ENCODE peak calls at places on chromosome 16, in five cellular contexts. O is RWPE1; X is CD4-positive, alpha-beta T cell; B is right lobe of liver; J is heart right ventricle. R is an unnamed sample.

GRCh38 chr16:88049020-88049419 is 97.8 kb downstream of the BANP start:
- DNase-seq in O (no peak), B (no peak), X (no peak), J (no peak), R (no peak)

GRCh38 chr16:12150600-12150999 is 174.1 kb downstream of the SNX29 start:
- DNase-seq in B (no peak), X (no peak), J (no peak), O (no peak), R (no peak)

GRCh38 chr16:27398894-27399853 is 2.8 kb upstream of the IL21R start:
- DNase-seq in J (no peak), X (no peak), B (no peak), O (no peak), R (no peak)

GRCh38 chr16:69270831-69271230 is 40.3 kb upstream of the VPS4A start:
- DNase-seq in O (no peak), X (no peak), B (no peak), J (no peak), R (no peak)

GRCh38 chr16:88783391-88784073 is 1.5 kb downstream of the PIEZO1 start:
- DNase-seq in O (no peak), B (peak), J (no peak), X (no peak), R (no peak)

GRCh38 chr16:30896890-30897730 is 696 bp downstream of the CTF1 start:
- DNase-seq in X (peak), J (peak), O (peak), B (peak), R (peak)

GRCh38 chr16:75928295-75928694 is 202.0 kb upstream of the CPHXL start:
- DNase-seq in B (no peak), X (no peak), O (no peak), J (no peak), R (no peak)

GRCh38 chr16:88630941-88631340 is 7.4 kb upstream of the IL17C start:
- DNase-seq in O (no peak), J (no peak), B (peak), X (no peak), R (no peak)

GRCh38 chr16:12245923-12246290 is 269.4 kb downstream of the SNX29 start:
- DNase-seq in O (no peak), B (no peak), J (no peak), X (no peak), R (no peak)

GRCh38 chr16:51876934-51877333 is 670.0 kb downstream of the TOX3 start:
- DNase-seq in X (no peak), B (no peak), J (no peak), O (no peak), R (no peak)

GRCh38 chr16:4051591-4051990 is 64.7 kb downstream of the ADCY9 start:
- DNase-seq in B (no peak), X (no peak), O (peak), J (no peak), R (no peak)

GRCh38 chr16:86935323-86935669 is 356.9 kb downstream of the FOXL1 start:
- DNase-seq in X (no peak), B (no peak), J (no peak), O (no peak), R (no peak)

DNA sequence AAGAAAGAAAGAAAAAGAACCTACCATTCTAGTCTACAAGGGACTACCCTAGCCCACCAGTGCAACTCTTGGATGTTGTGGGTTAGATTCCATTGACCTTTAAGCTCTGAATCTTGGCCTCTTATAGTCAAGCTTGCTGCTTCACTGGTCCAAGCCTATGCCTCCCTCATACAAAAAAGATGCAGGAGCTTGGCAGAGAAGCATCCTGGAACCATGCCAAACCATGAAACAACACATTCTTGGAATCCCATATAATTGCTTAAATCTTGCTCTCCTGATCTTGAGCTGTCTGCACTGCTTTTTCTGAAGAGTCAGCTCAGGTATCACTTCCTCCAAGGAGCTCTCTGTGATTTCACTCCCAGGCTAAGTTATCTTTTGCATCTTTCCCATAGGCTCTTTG is 117.9 kb upstream of the GPR139 start:
- DNase-seq in O (no peak), X (no peak), J (no peak), B (no peak), R (no peak)
- TF ChIP-seq CTCF in O (no peak), X (no peak), J (no peak), B (no peak), R (no peak)

GRCh38 chr16:67462279-67462655 is 18.7 kb downstream of the ATP6V0D1 start:
- DNase-seq in X (no peak), O (no peak), B (no peak), J (no peak), R (no peak)
- TF ChIP-seq CTCF in X (no peak), O (no peak), B (no peak), J (no peak), R (no peak)

DNA sequence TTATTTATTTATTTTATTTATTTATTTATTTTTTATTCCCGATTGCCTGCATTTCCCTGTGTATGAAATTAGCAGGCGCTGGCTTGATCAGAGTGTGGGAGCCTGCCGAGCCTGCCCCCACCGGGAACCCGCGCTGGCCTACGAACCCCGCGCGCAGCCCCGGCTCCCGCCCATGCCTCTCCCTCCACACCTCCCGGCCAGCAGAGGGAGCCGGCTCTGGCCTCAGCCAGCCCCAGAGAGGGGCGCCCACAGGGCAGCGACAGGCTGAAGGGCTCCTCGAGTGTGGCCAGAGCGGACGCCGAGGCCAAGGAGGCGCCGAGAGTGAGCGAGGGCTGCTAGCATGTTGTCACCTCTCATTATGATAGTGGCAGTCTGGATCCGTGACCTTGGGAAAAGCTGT is 13.0 kb upstream of the RBL2 start:
- DNase-seq in X (no peak), O (no peak), J (no peak), B (no peak), R (no peak)
- TF ChIP-seq CTCF in X (no peak), O (no peak), J (no peak), B (no peak), R (no peak)

GRCh38 chr16:77951788-77952187 is 70.6 kb upstream of the CLEC3A start:
- DNase-seq in J (no peak), B (no peak), X (no peak), O (peak), R (no peak)
- TF ChIP-seq CTCF in J (peak), B (peak), X (no peak), O (no peak), R (no peak)

GRCh38 chr16:22103371-22103890 is 11.1 kb downstream of the VWA3A start:
- DNase-seq in J (no peak), O (no peak), X (no peak), B (no peak), R (no peak)

GRCh38 chr16:22093952-22094351 is 1.6 kb downstream of the VWA3A start:
- DNase-seq in J (no peak), O (no peak), B (no peak), X (no peak), R (no peak)

GRCh38 chr16:22098538-22099255 is 6.4 kb downstream of the VWA3A start:
- DNase-seq in J (peak), B (no peak), O (peak), X (no peak), R (no peak)

DNA sequence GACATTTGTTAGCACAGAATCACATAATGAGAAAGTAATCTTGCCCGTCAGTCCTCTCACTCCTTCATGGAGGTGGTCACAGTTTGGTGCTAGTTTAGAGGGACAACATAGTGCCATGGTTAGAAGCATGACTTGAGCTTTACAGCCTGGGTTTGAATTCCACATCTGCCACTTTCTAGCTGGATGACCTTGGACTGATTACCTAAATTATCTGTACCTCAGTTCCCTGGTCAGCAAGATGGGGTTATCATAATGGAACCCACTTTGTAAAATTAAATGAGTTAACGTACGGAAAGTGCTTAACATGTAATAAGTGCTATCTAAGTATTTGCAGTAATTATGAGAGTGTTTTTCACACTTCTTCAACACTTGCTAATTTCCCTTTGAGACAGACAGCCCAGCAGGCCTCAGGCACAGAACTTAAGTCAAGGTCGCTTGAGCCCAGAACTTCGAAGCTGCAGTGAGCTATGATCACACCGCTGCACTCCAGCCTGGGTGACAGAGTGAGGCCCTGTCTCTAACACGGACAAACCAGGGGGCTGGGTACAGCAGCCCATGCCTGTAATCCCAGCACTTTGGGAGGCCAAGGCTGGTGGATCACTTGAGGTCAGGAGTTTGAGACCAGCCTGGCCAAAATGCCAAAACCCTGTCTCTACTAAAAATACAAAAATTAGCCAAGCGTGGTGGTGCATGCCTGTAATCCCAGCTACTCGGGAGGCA is 7.1 kb downstream of the VWA3A start:
- DNase-seq in O (no peak), X (no peak), J (no peak), B (no peak), R (no peak)
- TF ChIP-seq CTCF in O (peak), X (peak), J (no peak), B (no peak), R (no peak)

DNA sequence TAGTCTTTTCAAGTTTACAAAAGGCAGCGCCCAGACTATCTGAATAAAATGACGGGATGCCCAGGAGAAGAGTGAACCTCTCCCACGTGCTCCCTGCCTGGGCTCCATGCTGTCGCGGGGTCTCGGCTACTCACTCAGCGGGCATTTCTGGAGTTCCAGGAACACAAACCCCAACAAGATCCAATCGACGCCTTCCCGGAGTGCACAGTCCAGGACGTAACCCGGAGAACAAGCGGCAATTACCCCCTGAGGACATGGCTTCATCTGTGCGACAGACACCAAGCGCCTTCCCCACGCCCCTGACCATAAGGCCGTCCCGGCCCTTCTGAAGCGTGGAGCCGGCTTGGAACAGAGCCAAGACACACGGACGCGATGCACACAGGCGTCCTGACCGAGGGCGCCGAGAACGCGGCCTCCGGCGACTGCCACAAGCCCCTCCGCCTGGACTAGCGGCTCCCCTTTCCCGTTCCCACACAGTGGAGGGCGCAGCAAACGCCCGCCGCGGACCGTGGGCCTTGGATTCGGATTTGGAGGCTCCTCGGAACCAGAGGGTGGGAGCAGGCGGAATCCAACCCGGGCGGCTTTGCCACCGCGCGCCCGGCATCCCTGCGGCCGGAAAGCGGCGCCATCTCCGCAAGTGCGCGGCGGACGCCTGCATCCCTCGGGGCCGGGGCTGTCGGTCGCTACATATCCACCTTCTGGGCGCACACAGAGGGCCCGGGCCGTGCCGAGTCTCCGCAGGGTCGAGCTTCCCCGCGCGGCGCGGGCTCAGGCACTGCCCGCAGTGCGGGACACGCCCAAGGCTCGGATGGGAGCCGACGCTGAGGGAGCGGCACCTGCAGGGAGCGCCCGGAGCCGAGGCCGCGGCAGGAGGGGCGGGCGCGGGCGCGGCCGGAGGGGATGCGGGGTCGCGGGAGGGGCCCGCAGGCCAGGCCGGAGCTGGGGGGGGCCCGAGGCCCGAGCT is 725 bp downstream of the ABCA3 start:
- DNase-seq in B (peak), O (peak), J (peak), X (peak), R (peak)
- TF ChIP-seq CTCF in B (no peak), O (no peak), J (no peak), X (peak), R (no peak)

DNA sequence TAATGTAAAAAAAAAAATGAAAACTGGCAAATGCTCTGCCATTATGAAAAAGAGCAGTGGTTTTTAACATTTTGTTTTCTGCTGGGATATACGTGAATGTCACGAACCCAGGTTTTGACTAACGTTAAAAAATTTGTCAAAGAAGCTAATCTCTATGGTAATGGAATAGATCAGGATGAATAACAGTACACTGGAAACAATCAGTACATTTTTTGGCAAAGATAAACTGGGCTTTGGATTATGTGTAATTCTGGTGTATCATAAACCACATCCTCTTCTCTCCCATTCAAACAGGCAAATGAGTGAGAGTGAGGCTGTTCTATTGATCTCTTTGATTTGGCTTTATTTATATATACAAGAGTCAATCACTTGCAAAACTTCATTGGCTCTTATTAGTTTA is 207.0 kb upstream of the IRX3 start:
- DNase-seq in J (no peak), X (no peak), O (no peak), B (no peak), R (no peak)
- TF ChIP-seq CTCF in J (no peak), X (no peak), O (no peak), B (no peak), R (no peak)

DNA sequence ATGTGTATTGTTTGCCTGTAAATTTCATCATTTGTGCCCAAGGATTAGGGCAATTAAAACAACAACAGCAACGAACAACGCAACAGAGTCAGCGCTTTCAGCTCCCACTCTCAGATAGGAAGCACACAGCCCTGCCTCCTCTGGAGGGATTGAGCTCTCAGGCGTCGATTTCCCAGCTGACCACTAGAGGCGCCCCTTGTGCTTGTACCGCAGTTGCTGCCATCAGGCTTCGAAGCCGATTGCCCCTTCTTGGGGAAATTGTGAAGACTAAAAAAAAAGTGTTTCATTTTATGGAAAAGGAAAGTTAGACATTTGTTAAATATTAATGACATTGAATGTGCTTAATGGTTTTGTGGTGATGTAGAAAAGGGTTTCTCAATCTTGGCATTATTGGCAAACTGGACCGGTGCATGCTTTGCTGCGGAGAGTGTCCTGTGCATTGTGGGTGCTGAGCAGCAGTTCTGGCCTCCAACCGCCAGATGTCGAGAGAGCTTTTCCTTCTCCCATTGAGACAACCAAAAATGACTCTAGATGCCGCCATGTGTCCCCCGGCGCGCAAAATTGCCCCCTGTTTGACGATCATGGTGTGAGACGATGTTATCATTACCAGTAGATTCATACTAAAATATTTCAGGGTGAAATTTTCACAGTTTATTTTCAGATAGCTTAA is 650.4 kb upstream of the RBFOX1 start:
- DNase-seq in J (no peak), B (peak), X (no peak), O (no peak), R (no peak)
- TF ChIP-seq CTCF in J (peak), B (peak), X (no peak), O (peak), R (no peak)

GRCh38 chr16:73186752-73187151 is 138.8 kb upstream of the ZFHX3 start:
- DNase-seq in J (no peak), B (no peak), O (no peak), X (no peak), R (no peak)

GRCh38 chr16:73179671-73180370 is 131.9 kb upstream of the ZFHX3 start:
- DNase-seq in X (no peak), O (no peak), B (no peak), J (peak), R (no peak)

GRCh38 chr16:73187163-73187562 is 139.2 kb upstream of the ZFHX3 start:
- DNase-seq in J (no peak), B (no peak), X (no peak), O (no peak), R (no peak)

GRCh38 chr16:73185737-73186136 is 137.8 kb upstream of the ZFHX3 start:
- DNase-seq in X (no peak), O (no peak), B (no peak), J (no peak), R (no peak)

DNA sequence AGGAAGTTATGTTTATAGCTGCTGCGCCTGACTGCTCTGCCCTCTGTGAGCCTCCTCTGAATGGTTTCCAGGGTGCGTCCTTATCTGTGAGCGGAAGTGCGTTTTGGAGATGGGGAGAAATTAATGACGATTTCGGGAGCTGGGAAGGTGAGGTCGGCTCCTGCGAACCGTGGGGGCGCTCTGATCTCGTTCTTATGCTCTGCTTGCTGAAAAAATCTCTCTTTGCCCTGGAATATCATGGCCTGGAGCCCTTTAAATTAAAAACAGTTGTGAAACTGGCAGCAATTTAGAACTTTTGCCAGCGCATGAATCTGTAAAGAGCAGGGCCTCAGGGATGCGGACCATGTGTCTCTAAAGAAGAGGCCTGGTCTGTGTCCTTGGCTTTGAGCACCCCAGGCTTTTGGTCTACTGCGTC is 135.8 kb upstream of the ZFHX3 start:
- DNase-seq in O (no peak), X (no peak), J (no peak), B (no peak), R (no peak)
- TF ChIP-seq CTCF in O (no peak), X (no peak), J (no peak), B (no peak), R (no peak)

DNA sequence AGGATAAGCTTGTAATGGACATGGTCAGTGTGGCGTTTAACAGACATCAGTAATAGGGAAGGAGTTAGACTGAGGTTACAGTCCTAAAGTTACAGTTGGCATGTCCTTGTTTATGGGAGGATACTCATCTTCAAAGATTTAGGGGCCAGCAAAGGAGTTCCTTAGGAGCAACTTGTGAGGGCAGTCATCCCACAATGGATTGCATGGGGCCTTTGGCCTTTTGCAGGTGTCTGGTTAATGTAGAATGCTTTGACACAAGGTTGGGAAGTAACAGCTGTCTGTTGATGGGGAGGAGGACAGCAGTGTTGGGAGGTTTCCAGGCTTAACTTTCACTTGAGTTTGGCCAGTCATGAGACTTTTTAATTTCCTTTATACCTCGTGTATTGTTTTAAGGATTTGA is 2.2 kb downstream of the NUBP1 start:
- DNase-seq in X (no peak), O (no peak), J (no peak), B (no peak), R (no peak)
- TF ChIP-seq CTCF in X (no peak), O (no peak), J (no peak), B (no peak), R (no peak)

R was measured in activated B cell treated with CpG ODN at 0.5 μM for 24 hours.